ENCODE peak calls at places on chromosomes 13 and 19, in four cellular contexts. G, Q, J and C are unnamed samples.

GRCh38 chr13:41960195-41960699 is 662 bp downstream of the VWA8 start:
- DNase-seq in G (no peak), Q (peak), J (no peak), C (peak)

GRCh38 chr13:109454167-109454917 is 332.0 kb downstream of the IRS2 start:
- DNase-seq in G (no peak), Q (no peak), J (no peak), C (no peak)

GRCh38 chr13:114089341-114089740 is 43.1 kb downstream of the RASA3 start:
- DNase-seq in G (peak), Q (no peak), J (no peak), C (no peak)

GRCh38 chr13:28493740-28494536 is 990 bp downstream of the FLT1 start:
- DNase-seq in G (no peak), Q (peak), J (no peak), C (no peak)

GRCh38 chr13:67136157-67136556 is 94.0 kb downstream of the PCDH9 start:
- DNase-seq in G (no peak), Q (no peak), J (no peak), C (no peak)

GRCh38 chr19:10230155-10230903 is 802 bp downstream of the S1PR2 start:
- DNase-seq in G (peak), Q (peak), J (peak), C (peak)

GRCh38 chr13:51729853-51730553 is 74.0 kb downstream of the DHRS12 start:
- DNase-seq in G (peak), Q (no peak), J (peak), C (peak)

GRCh38 chr13:98539655-98540054 is 37.3 kb downstream of the STK24 start:
- DNase-seq in G (peak), Q (no peak), J (no peak), C (no peak)

GRCh38 chr19:48190288-48191284 is 20.1 kb downstream of the ZSWIM9 start:
- DNase-seq in G (peak), Q (no peak), J (peak), C (peak)

GRCh38 chr19:29266603-29267002 is 53.7 kb upstream of the UQCRFS1 start:
- DNase-seq in G (no peak), Q (no peak), J (no peak), C (no peak)

GRCh38 chr13:50793026-50793425 is 50.5 kb downstream of the DLEU7 start:
- DNase-seq in G (no peak), Q (no peak), J (no peak), C (no peak)

GRCh38 chr19:44807162-44807561 is 1.7 kb upstream of the BCAM start:
- DNase-seq in G (no peak), Q (no peak), J (peak), C (no peak)

GRCh38 chr13:66805657-66806056 is 424.5 kb downstream of the PCDH9 start:
- DNase-seq in G (no peak), Q (peak), J (no peak), C (no peak)

GRCh38 chr19:41137056-41137455 is 22.8 kb downstream of the CYP2F1 start:
- DNase-seq in G (no peak), Q (no peak), J (no peak), C (no peak)

GRCh38 chr13:71634605-71635443 is 232.2 kb downstream of the DACH1 start:
- DNase-seq in G (no peak), Q (no peak), J (no peak), C (peak)

GRCh38 chr19:37699057-37699456 is 20.5 kb downstream of the ZNF607 start:
- DNase-seq in G (no peak), Q (no peak), J (no peak), C (no peak)

DNA sequence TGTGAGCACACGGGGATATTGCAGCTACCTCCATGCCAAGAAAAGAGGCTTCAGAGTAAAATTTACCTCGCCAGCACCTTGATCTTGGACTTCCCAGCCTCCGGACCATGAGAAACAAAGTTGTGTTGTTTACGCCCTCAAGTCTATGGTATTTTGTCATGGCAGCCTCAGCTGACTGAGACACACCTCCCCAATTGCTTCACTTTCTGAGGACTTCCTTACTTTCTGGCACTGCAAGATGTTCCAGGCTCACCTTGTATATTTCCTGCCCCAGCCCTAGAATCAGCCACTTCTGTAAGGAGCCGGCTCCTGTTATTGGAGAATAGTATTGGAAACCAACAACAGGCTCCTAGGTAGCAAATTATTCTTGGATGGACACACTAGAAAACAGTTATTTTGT is 6.6 kb upstream of the CEBPG start:
- DNase-seq in G (no peak), Q (no peak), J (no peak), C (no peak)
- H3K4me3 ChIP-seq in G (no peak), Q (no peak), J (no peak), C (no peak)

GRCh38 chr19:35901854-35902661 is at the start of gene HCST:
- DNase-seq in G (no peak), Q (no peak), J (no peak), C (peak)
- H3K4me3 ChIP-seq in G (no peak), Q (no peak), J (peak), C (peak)

DNA sequence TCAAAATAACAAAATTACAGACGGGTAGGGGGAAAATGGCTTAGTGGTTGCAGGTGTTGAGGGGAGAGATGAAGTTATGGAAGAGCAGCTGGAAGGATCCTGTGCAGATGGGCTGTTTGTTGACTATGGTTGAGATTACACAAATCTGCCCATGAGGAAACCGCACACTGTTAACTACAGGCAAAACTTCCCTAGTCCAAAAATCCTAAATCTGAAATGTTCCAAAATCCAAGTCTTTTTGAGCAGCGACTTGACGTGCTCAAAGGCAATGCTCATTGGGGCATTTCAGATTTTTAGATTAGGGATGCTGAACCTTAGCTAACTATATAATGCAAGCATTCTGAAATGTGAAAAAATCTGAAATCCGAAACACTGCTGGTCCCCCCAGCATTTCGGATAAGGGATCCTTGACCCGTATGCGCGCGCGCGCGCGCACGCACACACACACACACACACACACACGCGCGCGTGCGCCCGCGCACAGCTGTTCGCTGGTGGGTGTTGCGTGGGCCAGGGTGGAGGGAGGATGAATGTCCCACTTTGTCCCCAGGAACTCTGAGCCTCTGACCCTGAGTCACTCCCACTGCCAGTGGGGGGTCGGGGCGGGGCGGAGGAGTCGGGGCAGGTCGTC is 6.8 kb downstream of the F2RL3 start:
- DNase-seq in G (no peak), Q (no peak), J (no peak), C (no peak)
- H3K4me3 ChIP-seq in G (peak), Q (peak), J (peak), C (no peak)

DNA sequence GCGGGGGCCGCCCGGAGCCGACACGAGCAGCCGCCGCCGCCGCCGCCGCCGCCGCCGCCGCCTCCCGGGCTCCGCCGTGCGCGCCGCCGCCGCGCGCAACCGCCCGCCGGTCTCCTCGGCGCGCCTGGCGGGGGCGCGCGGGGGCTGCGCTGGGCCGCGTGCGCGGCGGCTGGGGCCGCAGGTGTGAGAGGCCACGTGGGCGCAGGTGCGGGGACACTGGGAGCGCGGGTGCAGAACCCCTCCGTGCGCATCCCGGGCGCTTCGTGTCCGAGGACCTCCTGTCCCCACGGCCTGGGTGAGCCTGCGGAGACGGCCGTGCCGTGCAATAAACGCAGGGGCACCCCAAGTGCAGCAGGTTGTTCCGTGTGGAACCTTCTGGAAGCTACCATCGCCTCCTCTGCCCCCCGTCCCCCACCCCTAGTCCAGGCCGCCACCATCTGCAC is at the start of gene LINGO3:
- DNase-seq in G (no peak), Q (no peak), J (no peak), C (no peak)
- H3K4me3 ChIP-seq in G (no peak), Q (no peak), J (peak), C (peak)

DNA sequence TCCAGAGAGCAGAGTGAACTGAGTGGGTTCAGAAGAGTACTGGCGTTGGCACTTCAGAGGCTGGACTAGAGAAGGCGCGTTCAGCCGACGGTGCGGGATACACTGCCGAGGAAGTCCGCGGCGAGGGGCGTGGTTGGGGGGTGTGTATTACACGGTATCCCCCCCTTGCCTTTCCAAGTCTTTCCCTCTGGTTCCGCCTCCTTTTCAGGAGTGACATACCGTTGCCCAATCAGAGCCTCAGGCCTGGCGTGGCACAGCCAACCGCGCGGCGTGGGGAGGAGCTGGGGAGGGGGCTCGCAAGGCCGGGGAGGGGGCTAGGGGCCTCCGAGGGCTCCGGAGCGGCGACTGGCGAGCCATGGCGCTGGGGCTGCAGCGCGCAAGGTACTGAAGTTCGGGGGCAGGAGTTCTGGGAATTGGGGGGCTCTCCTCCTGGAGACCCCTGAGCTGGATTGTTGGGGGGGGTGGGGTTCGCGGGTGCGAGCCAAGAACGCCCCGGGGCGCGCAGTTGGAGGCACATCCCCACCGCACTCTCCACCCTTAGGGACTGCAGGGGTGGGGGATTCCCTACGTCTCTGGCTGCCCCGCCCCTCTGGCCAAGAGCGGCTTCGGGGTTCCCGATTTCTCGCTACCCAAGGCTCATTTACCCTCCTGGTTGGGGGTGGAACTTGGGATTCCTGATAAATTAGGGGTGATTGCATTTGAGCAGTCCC is at the start of gene HIF3A:
- DNase-seq in G (peak), Q (peak), J (no peak), C (peak)
- H3K4me3 ChIP-seq in G (peak), Q (peak), J (peak), C (peak)

GRCh38 chr13:110698689-110699088 is 7.2 kb downstream of the CARS2 start:
- DNase-seq in G (no peak), Q (no peak), J (no peak), C (no peak)
- H3K4me3 ChIP-seq in G (no peak), Q (no peak), J (no peak), C (no peak)

GRCh38 chr19:42508892-42509444 is 19.3 kb downstream of the CEACAM1 start:
- DNase-seq in G (no peak), Q (no peak), J (no peak), C (no peak)

GRCh38 chr19:42514449-42514848 is 13.8 kb downstream of the CEACAM1 start:
- DNase-seq in G (no peak), Q (no peak), J (no peak), C (no peak)

GRCh38 chr19:42512130-42512636 is 16.1 kb downstream of the CEACAM1 start:
- DNase-seq in G (no peak), Q (no peak), J (no peak), C (no peak)

GRCh38 chr19:42512743-42513304 is 15.5 kb downstream of the CEACAM1 start:
- DNase-seq in G (no peak), Q (no peak), J (no peak), C (peak)

DNA sequence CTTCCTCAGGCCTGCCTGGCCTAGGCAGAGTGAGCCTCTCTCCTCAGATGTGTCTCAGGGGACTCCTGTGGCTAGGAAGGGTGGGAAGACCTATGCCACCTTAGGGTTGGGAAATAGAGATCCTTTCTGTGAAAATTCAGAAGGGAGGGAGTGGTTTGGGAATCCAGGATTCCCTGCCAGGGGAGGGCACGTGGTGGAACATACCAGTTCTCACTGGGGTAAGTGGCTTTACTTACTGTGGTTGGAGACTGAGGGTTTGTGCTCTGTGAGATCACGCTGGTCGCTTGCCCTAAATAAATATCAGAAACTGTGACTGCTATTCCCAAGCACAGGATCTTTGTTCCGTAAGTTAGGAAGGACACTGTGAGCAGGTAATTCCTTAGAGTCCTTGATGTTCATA is 16.9 kb downstream of the CEACAM1 start:
- DNase-seq in G (no peak), Q (no peak), J (no peak), C (no peak)
- H3K4me3 ChIP-seq in G (no peak), Q (no peak), J (no peak), C (no peak)

DNA sequence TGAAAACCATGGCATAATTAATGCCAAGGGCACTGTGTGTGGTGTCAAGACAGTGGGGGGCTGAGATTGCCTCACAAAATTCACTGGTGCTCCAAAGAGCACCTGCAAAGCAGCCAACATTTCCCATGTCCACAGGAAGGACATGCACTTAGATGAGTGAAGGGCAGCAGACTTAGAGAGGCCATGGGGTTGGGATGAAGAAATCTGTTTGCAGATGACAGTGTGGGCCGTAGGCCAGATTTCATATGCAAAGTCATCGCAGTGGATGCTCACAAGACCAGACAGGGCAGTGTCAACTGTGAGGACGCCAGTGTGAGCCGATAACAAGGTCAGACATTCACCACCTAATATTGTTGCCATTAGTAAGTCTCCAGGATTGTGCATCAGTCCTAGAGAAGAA is 773.4 kb downstream of the EFNB2 start:
- DNase-seq in G (no peak), Q (no peak), J (no peak), C (no peak)
- H3K4me3 ChIP-seq in G (no peak), Q (no peak), J (no peak), C (no peak)